ENCODE peak calls at places on chromosome 6, in four cellular contexts. L is MM.1S, W is OCI-LY7, Y is GM23248. S is an unnamed sample.

GRCh38 chr6:90669420-90669819 is 82.5 kb upstream of the MAP3K7 start:
- DNase-seq in Y (no peak), W (no peak), L (no peak), S (peak; percentile 17)

GRCh38 chr6:683742-684440 is 9.0 kb downstream of the EXOC2 start:
- DNase-seq in L (no peak), Y (peak; percentile 77), W (no peak), S (peak; percentile 95)

GRCh38 chr6:93423542-93423941 is 4.2 kb upstream of the EPHA7 start:
- DNase-seq in L (peak; percentile 65), Y (peak; percentile 20), W (peak; percentile 60), S (peak; percentile 65)

GRCh38 chr6:87806098-87806497 is 104.1 kb upstream of the AKIRIN2 start:
- DNase-seq in L (no peak), Y (no peak), W (no peak), S (no peak)

GRCh38 chr6:148999501-148999900 is 252.7 kb downstream of the UST start:
- DNase-seq in Y (peak; percentile 74), L (no peak), W (no peak), S (no peak)

GRCh38 chr6:129890164-129890563 is 29.0 kb upstream of the TMEM244 start:
- DNase-seq in L (no peak), W (no peak), Y (peak; percentile 64), S (no peak)

GRCh38 chr6:14309516-14309915 is 191.9 kb downstream of the CD83 start:
- DNase-seq in Y (no peak), W (no peak), L (no peak), S (no peak)

GRCh38 chr6:11427091-11427739 is 110.3 kb upstream of the TMEM170B start:
- DNase-seq in Y (no peak), L (no peak), W (no peak), S (no peak)

GRCh38 chr6:135181333-135182119 is 418 bp downstream of the MYB start:
- DNase-seq in W (peak; percentile 44), Y (peak; percentile 31), L (peak; percentile 9), S (peak; percentile 33)

GRCh38 chr6:144543006-144543871 is 258.1 kb downstream of the UTRN start:
- DNase-seq in W (no peak), L (no peak), Y (peak; percentile 82), S (peak; percentile 28)

GRCh38 chr6:107658920-107659879 is 164.9 kb downstream of the SCML4 start:
- DNase-seq in L (no peak), W (peak; percentile 67), Y (no peak), S (no peak)

GRCh38 chr6:99522531-99522930 is 7.3 kb upstream of the USP45 start:
- DNase-seq in Y (peak; percentile 79), W (no peak), L (no peak), S (no peak)

GRCh38 chr6:24974182-24975171 is 38.7 kb upstream of the RIPOR2 start:
- DNase-seq in Y (peak; percentile 18), W (no peak), L (no peak), S (no peak)

GRCh38 chr6:53066059-53066406 is 829 bp downstream of the FBXO9 start:
- DNase-seq in W (peak; percentile 15), Y (peak; percentile 80), L (no peak), S (peak; percentile 35)

GRCh38 chr6:6749791-6750434 is 161.4 kb downstream of the LY86 start:
- DNase-seq in L (no peak), W (no peak), Y (peak; percentile 95), S (peak; percentile 53)

GRCh38 chr6:89372506-89372901 is 20.0 kb upstream of the UBE2J1 start:
- DNase-seq in Y (no peak), W (peak; percentile 54), L (peak; percentile 80), S (no peak)

GRCh38 chr6:24043848-24044247 is 82.2 kb upstream of the NRSN1 start:
- DNase-seq in Y (no peak), W (no peak), L (no peak), S (no peak)

GRCh38 chr6:53119772-53120409 is 28.8 kb downstream of the GCM1 start:
- DNase-seq in Y (peak; percentile 84), W (no peak), L (no peak), S (peak; percentile 64)

GRCh38 chr6:19297880-19298279 is 539.3 kb upstream of the ID4 start:
- DNase-seq in Y (no peak), L (no peak), W (no peak), S (peak; percentile 25)

GRCh38 chr6:19298422-19298821 is 538.7 kb upstream of the ID4 start:
- DNase-seq in W (no peak), L (no peak), Y (no peak), S (peak; percentile 32)

GRCh38 chr6:19301980-19302379 is 535.2 kb upstream of the ID4 start:
- DNase-seq in L (no peak), Y (peak; percentile 85), W (no peak), S (no peak)

GRCh38 chr6:19303381-19303780 is 533.8 kb upstream of the ID4 start:
- DNase-seq in Y (peak; percentile 16), L (peak; percentile 46), W (no peak), S (no peak)
- TF ChIP-seq EZH2phosphoT487 in Y (no peak), L (no peak), W (no peak), S (no peak)

DNA sequence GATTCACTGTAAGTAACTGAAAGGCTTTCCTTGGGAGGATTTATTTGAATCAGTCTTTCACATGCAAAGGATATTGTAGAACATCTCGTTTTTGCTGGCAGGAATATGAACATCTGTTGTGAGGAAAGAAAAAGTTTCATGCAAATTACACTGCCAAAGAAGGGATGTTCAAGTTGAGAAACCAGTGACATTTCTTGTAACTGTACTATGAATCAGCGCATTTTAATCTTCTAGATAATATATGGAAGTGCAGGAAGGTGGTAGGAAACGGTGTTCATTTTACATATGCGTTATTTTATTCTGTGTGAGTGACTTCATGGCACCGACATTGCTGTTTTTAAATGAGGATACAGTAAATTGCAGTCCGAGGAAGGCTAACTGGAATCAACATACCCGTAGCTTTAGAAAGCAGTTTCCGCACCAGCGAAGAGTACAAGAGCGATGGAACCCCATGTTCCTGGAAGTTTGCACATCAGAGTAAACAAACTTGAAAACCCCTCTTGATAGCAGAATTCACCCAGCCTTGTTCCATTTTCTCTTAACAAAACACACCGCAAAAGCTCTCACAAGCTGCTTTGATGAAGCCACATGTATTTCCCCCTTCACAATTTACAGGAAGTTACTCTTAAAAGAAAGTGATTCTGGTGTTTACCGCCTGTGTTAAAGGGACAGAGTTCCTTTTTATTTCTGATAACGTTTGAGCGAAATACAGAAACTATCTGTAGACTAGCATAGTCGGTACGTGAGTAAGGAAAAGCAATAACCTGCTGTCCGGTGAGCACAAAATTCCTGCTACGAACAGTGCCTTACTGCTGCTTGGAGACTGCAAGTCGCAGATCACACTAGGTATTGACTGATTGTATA is 11.5 kb downstream of the PRDM1 start:
- DNase-seq in L (peak; percentile 83), W (peak; percentile 77), Y (peak; percentile 75), S (no peak)
- TF ChIP-seq EZH2phosphoT487 in L (no peak), W (no peak), Y (no peak), S (no peak)

GRCh38 chr6:133892444-133893323 is 3.8 kb downstream of the TCF21 start:
- DNase-seq in Y (no peak), L (no peak), W (no peak), S (peak; percentile 59)

GRCh38 chr6:133895573-133896343 is 6.8 kb downstream of the TCF21 start:
- DNase-seq in W (no peak), Y (peak; percentile 56), L (no peak), S (peak; percentile 74)

GRCh38 chr6:133893324-133893692 is 4.4 kb downstream of the TCF21 start:
- DNase-seq in Y (no peak), W (no peak), L (no peak), S (no peak)

GRCh38 chr6:133894795-133895401 is 6.0 kb downstream of the TCF21 start:
- DNase-seq in L (no peak), Y (peak; percentile 33), W (no peak), S (no peak)

DNA sequence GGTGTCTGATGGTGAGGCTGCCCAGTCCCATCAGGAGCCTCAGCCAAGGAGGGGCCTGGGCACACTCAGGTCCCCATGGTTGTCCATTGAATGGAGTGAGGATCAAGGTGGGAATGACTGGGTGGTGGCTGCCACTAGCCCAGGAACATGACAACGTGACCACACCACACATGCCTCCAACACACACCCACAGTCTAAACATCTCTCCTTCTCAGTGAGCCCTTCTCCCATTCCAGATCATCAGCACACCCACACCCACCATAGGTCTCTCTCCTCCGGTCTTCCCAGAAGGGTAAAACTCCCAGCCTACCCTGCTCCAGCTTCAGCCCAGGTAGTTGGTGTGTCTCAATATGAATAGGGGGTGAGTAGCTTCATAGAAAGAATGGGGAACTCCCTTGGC is 5.5 kb downstream of the TCF21 start:
- DNase-seq in Y (no peak), L (no peak), W (no peak), S (no peak)
- TF ChIP-seq EZH2phosphoT487 in Y (no peak), L (no peak), W (no peak), S (no peak)

GRCh38 chr6:28353981-28354676 is 4.4 kb downstream of the ZKSCAN3 start:
- DNase-seq in W (peak; percentile 64), Y (peak; percentile 54), L (no peak), S (no peak)
- TF ChIP-seq EZH2phosphoT487 in W (no peak), Y (no peak), L (no peak), S (no peak)

GRCh38 chr6:115001726-115002436 is 659.1 kb upstream of the HS3ST5 start:
- DNase-seq in L (peak; percentile 24), W (peak; percentile 16), Y (no peak), S (no peak)
- TF ChIP-seq EZH2phosphoT487 in L (no peak), W (no peak), Y (no peak), S (no peak)

DNA sequence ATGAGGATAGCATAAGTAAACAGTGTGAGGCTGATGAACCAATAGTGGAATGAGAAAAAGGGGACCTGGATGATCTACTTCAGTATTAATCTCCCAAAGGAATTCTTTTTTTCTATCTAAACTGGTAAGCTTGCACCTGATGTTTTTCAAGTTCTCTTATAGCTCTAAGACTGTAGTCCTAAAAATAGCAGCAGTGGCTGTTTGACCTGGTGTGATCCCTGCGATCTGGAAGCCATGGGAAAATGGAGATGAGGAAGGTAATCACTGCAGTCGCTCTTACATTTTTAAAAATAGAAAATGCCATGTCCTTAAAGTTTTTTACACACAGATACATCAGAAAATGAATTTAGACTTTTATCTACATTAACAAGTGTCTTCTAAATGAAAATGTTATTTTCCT is 926.4 kb upstream of the SLC35B3 start:
- DNase-seq in Y (no peak), L (no peak), W (no peak), S (no peak)
- TF ChIP-seq EZH2phosphoT487 in Y (no peak), L (no peak), W (no peak), S (no peak)